ENCODE peak calls at places on chromosomes 13 and 19, in nine cellular contexts. One of them, this sample, is unnamed.

GRCh38 chr19:6739884-6740588 is 556 bp downstream of the TRIP10 start:
- DNase-seq in GM23338: peak
- DNase-seq in SK-N-SH: peak
- DNase-seq in MM.1S: peak
- DNase-seq in HCT116: no peak
- DNase-seq in GM23248: peak
- DNase-seq in OCI-LY7: peak
- DNase-seq in PC-3: no peak
- DNase-seq in hepatocyte: peak
- DNase-seq in this sample: peak

GRCh38 chr19:18408053-18408476 is 10.6 kb upstream of the LRRC25 start:
- DNase-seq in OCI-LY7: peak
- DNase-seq in GM23248: no peak
- DNase-seq in MM.1S: no peak
- DNase-seq in GM23338: peak
- DNase-seq in SK-N-SH: peak
- DNase-seq in PC-3: peak
- DNase-seq in hepatocyte: no peak
- DNase-seq in HCT116: no peak
- DNase-seq in this sample: peak

GRCh38 chr19:40576181-40576584 is 490 bp upstream of the SHKBP1 start:
- DNase-seq in OCI-LY7: no peak
- DNase-seq in HCT116: no peak
- DNase-seq in SK-N-SH: no peak
- DNase-seq in hepatocyte: no peak
- DNase-seq in PC-3: no peak
- DNase-seq in GM23248: no peak
- DNase-seq in MM.1S: no peak
- DNase-seq in GM23338: peak
- DNase-seq in this sample: peak

GRCh38 chr19:51490676-51491075 is 10.9 kb downstream of the SIGLEC12 start:
- DNase-seq in SK-N-SH: no peak
- DNase-seq in PC-3: no peak
- DNase-seq in MM.1S: no peak
- DNase-seq in GM23338: peak
- DNase-seq in OCI-LY7: no peak
- DNase-seq in HCT116: no peak
- DNase-seq in hepatocyte: no peak
- DNase-seq in GM23248: no peak
- DNase-seq in this sample: no peak

GRCh38 chr13:93361703-93362102 is 135.1 kb downstream of the GPC6 start:
- DNase-seq in SK-N-SH: no peak
- DNase-seq in GM23338: no peak
- DNase-seq in hepatocyte: peak
- DNase-seq in OCI-LY7: no peak
- DNase-seq in HCT116: no peak
- DNase-seq in GM23248: no peak
- DNase-seq in PC-3: no peak
- DNase-seq in MM.1S: no peak
- DNase-seq in this sample: no peak

GRCh38 chr13:33487575-33488243 is 202.2 kb upstream of the STARD13 start:
- DNase-seq in HCT116: no peak
- DNase-seq in MM.1S: peak
- DNase-seq in PC-3: peak
- DNase-seq in GM23248: peak
- DNase-seq in GM23338: peak
- DNase-seq in hepatocyte: peak
- DNase-seq in SK-N-SH: no peak
- DNase-seq in OCI-LY7: peak
- DNase-seq in this sample: peak

GRCh38 chr19:6041071-6041470 is 63.1 kb upstream of the RANBP3 start:
- DNase-seq in GM23338: no peak
- DNase-seq in SK-N-SH: no peak
- DNase-seq in MM.1S: no peak
- DNase-seq in GM23248: no peak
- DNase-seq in OCI-LY7: no peak
- DNase-seq in hepatocyte: no peak
- DNase-seq in PC-3: no peak
- DNase-seq in HCT116: no peak
- DNase-seq in this sample: no peak

GRCh38 chr19:43727593-43727853 is 11.6 kb downstream of the IRGC start:
- DNase-seq in GM23338: no peak
- DNase-seq in OCI-LY7: no peak
- DNase-seq in MM.1S: no peak
- DNase-seq in GM23248: no peak
- DNase-seq in HCT116: no peak
- DNase-seq in PC-3: no peak
- DNase-seq in hepatocyte: no peak
- DNase-seq in SK-N-SH: no peak
- DNase-seq in this sample: no peak

GRCh38 chr19:53961523-53962345 is 1.0 kb upstream of the CACNG8 start:
- DNase-seq in GM23338: peak
- DNase-seq in PC-3: no peak
- DNase-seq in HCT116: no peak
- DNase-seq in SK-N-SH: peak
- DNase-seq in hepatocyte: no peak
- DNase-seq in OCI-LY7: no peak
- DNase-seq in MM.1S: no peak
- DNase-seq in GM23248: no peak
- DNase-seq in this sample: peak

GRCh38 chr19:362154-362553 is 17.6 kb upstream of the MIER2 start:
- DNase-seq in HCT116: no peak
- DNase-seq in MM.1S: no peak
- DNase-seq in PC-3: no peak
- DNase-seq in GM23338: no peak
- DNase-seq in GM23248: no peak
- DNase-seq in SK-N-SH: no peak
- DNase-seq in OCI-LY7: no peak
- DNase-seq in hepatocyte: no peak
- DNase-seq in this sample: no peak

GRCh38 chr13:46715363-46715762 is 81.6 kb downstream of the ESD start:
- DNase-seq in MM.1S: no peak
- DNase-seq in HCT116: no peak
- DNase-seq in hepatocyte: no peak
- DNase-seq in GM23248: no peak
- DNase-seq in SK-N-SH: no peak
- DNase-seq in PC-3: no peak
- DNase-seq in OCI-LY7: no peak
- DNase-seq in GM23338: no peak
- DNase-seq in this sample: no peak

GRCh38 chr13:99311137-99311536 is 3.9 kb upstream of the GPR183 start:
- DNase-seq in hepatocyte: no peak
- DNase-seq in PC-3: no peak
- DNase-seq in MM.1S: no peak
- DNase-seq in HCT116: no peak
- DNase-seq in GM23248: peak
- DNase-seq in SK-N-SH: no peak
- DNase-seq in GM23338: peak
- DNase-seq in OCI-LY7: no peak
- DNase-seq in this sample: no peak

GRCh38 chr13:64662887-64663593 is 2567.1 kb downstream of the PCDH9 start:
- DNase-seq in PC-3: no peak
- DNase-seq in hepatocyte: no peak
- DNase-seq in HCT116: no peak
- DNase-seq in GM23338: no peak
- DNase-seq in OCI-LY7: no peak
- DNase-seq in SK-N-SH: no peak
- DNase-seq in GM23248: no peak
- DNase-seq in MM.1S: no peak
- DNase-seq in this sample: no peak

GRCh38 chr13:51315658-51316057 is 23.8 kb upstream of the SERPINE3 start:
- DNase-seq in MM.1S: no peak
- DNase-seq in GM23338: no peak
- DNase-seq in SK-N-SH: no peak
- DNase-seq in OCI-LY7: no peak
- DNase-seq in HCT116: no peak
- DNase-seq in PC-3: no peak
- DNase-seq in hepatocyte: no peak
- DNase-seq in GM23248: peak
- DNase-seq in this sample: peak

GRCh38 chr13:23999411-23999810 is 102.1 kb upstream of the C1QTNF9B start:
- DNase-seq in GM23248: no peak
- DNase-seq in OCI-LY7: no peak
- DNase-seq in hepatocyte: no peak
- DNase-seq in HCT116: no peak
- DNase-seq in PC-3: no peak
- DNase-seq in MM.1S: no peak
- DNase-seq in SK-N-SH: no peak
- DNase-seq in GM23338: no peak
- DNase-seq in this sample: no peak

GRCh38 chr19:15417699-15418098 is 1.1 kb downstream of the AKAP8L start:
- DNase-seq in hepatocyte: no peak
- DNase-seq in MM.1S: no peak
- DNase-seq in OCI-LY7: peak
- DNase-seq in GM23338: no peak
- DNase-seq in HCT116: no peak
- DNase-seq in PC-3: peak
- DNase-seq in GM23248: peak
- DNase-seq in SK-N-SH: no peak
- DNase-seq in this sample: no peak

GRCh38 chr19:18233224-18233825 is 7.1 kb upstream of the PDE4C start:
- DNase-seq in MM.1S: peak
- DNase-seq in GM23248: peak
- DNase-seq in SK-N-SH: peak
- DNase-seq in GM23338: peak
- DNase-seq in HCT116: no peak
- DNase-seq in hepatocyte: peak
- DNase-seq in PC-3: peak
- DNase-seq in OCI-LY7: peak
- DNase-seq in this sample: peak

GRCh38 chr13:60242231-60242630 is 78.5 kb upstream of the DIAPH3 start:
- DNase-seq in PC-3: no peak
- DNase-seq in MM.1S: no peak
- DNase-seq in SK-N-SH: no peak
- DNase-seq in GM23248: no peak
- DNase-seq in OCI-LY7: no peak
- DNase-seq in GM23338: no peak
- DNase-seq in hepatocyte: no peak
- DNase-seq in HCT116: no peak
- DNase-seq in this sample: no peak

GRCh38 chr13:35789335-35790166 is 313.1 kb upstream of the MAB21L1 start:
- DNase-seq in hepatocyte: peak
- DNase-seq in OCI-LY7: peak
- DNase-seq in GM23338: peak
- DNase-seq in PC-3: peak
- DNase-seq in SK-N-SH: no peak
- DNase-seq in HCT116: peak
- DNase-seq in GM23248: peak
- DNase-seq in MM.1S: peak
- DNase-seq in this sample: peak

GRCh38 chr13:105817498-105817897 is 718.0 kb downstream of the EFNB2 start:
- DNase-seq in MM.1S: no peak
- DNase-seq in OCI-LY7: no peak
- DNase-seq in SK-N-SH: no peak
- DNase-seq in PC-3: no peak
- DNase-seq in HCT116: no peak
- DNase-seq in GM23248: no peak
- DNase-seq in hepatocyte: no peak
- DNase-seq in GM23338: no peak
- DNase-seq in this sample: no peak

GRCh38 chr19:35002037-35002535 is 2.0 kb downstream of the GRAMD1A start:
- DNase-seq in HCT116: no peak
- DNase-seq in GM23248: no peak
- DNase-seq in MM.1S: no peak
- DNase-seq in PC-3: no peak
- DNase-seq in hepatocyte: no peak
- DNase-seq in SK-N-SH: peak
- DNase-seq in GM23338: no peak
- DNase-seq in OCI-LY7: no peak
- DNase-seq in this sample: no peak
- H3K27ac ChIP-seq in HCT116: no peak
- H3K27ac ChIP-seq in GM23248: no peak
- H3K27ac ChIP-seq in MM.1S: no peak
- H3K27ac ChIP-seq in PC-3: no peak
- H3K27ac ChIP-seq in hepatocyte: peak
- H3K27ac ChIP-seq in SK-N-SH: no peak
- H3K27ac ChIP-seq in GM23338: peak
- H3K27ac ChIP-seq in OCI-LY7: peak
- H3K27ac ChIP-seq in this sample: no peak

DNA sequence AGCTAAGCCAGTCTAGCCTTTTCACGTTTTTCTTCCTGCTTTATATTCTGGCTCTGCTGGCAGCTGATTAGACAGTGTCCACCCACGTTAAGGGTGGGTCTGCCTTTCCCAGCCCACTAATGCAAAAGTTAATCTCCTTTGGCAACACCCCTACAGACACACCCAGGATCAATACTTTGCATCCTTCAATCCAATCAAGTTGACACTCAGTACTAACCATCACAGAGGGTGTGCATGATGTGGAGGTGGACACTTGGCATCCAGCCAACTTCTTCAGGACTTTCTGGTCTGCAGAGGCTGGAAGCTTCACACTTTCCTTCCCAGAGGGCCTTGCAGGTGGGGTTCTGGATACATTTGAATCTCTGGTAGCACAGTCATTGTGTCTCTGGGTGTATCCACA is 18.9 kb upstream of the IGFL1 start:
- DNase-seq in hepatocyte: no peak
- DNase-seq in HCT116: peak
- DNase-seq in GM23338: no peak
- DNase-seq in MM.1S: no peak
- DNase-seq in SK-N-SH: no peak
- DNase-seq in GM23248: no peak
- DNase-seq in OCI-LY7: no peak
- DNase-seq in PC-3: no peak
- DNase-seq in this sample: no peak
- TF ChIP-seq EZH2phosphoT487 in hepatocyte: no peak
- TF ChIP-seq EZH2phosphoT487 in HCT116: no peak
- TF ChIP-seq EZH2phosphoT487 in GM23338: no peak
- TF ChIP-seq EZH2phosphoT487 in MM.1S: no peak
- TF ChIP-seq EZH2phosphoT487 in SK-N-SH: no peak
- TF ChIP-seq EZH2phosphoT487 in GM23248: no peak
- TF ChIP-seq EZH2phosphoT487 in OCI-LY7: no peak
- TF ChIP-seq EZH2phosphoT487 in PC-3: no peak
- TF ChIP-seq EZH2phosphoT487 in this sample: no peak

DNA sequence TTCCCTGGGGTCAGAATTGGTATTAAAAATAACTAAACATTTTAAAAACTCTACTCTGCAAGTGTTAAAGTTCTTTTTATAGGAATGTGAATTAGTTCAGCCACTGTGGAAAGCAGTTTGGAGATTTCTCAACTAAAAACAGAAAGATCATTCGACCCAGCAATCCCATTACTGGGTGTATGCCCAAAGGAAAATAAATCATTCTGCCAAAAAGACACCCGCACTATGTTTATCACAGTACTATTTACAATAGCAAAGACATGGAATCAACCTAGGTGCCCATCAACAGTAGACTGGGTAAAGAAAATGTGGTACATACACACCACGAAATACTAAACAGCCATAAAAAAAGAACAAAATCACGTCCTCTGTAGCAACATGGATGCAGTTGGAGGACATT is 657 bp upstream of the THSD1 start:
- DNase-seq in SK-N-SH: no peak
- DNase-seq in GM23248: no peak
- DNase-seq in OCI-LY7: no peak
- DNase-seq in PC-3: no peak
- DNase-seq in hepatocyte: no peak
- DNase-seq in MM.1S: no peak
- DNase-seq in GM23338: no peak
- DNase-seq in HCT116: no peak
- DNase-seq in this sample: no peak
- H3K27ac ChIP-seq in SK-N-SH: no peak
- H3K27ac ChIP-seq in GM23248: no peak
- H3K27ac ChIP-seq in OCI-LY7: no peak
- H3K27ac ChIP-seq in PC-3: no peak
- H3K27ac ChIP-seq in hepatocyte: no peak
- H3K27ac ChIP-seq in MM.1S: no peak
- H3K27ac ChIP-seq in GM23338: no peak
- H3K27ac ChIP-seq in HCT116: no peak
- H3K27ac ChIP-seq in this sample: no peak

GRCh38 chr19:11269408-11269807 is 7.1 kb upstream of the DOCK6 start:
- DNase-seq in GM23338: no peak
- DNase-seq in PC-3: peak
- DNase-seq in HCT116: no peak
- DNase-seq in MM.1S: no peak
- DNase-seq in GM23248: peak
- DNase-seq in OCI-LY7: no peak
- DNase-seq in SK-N-SH: no peak
- DNase-seq in hepatocyte: no peak
- DNase-seq in this sample: no peak
- TF ChIP-seq EZH2phosphoT487 in GM23338: no peak
- TF ChIP-seq EZH2phosphoT487 in PC-3: no peak
- TF ChIP-seq EZH2phosphoT487 in HCT116: no peak
- TF ChIP-seq EZH2phosphoT487 in MM.1S: no peak
- TF ChIP-seq EZH2phosphoT487 in GM23248: no peak
- TF ChIP-seq EZH2phosphoT487 in OCI-LY7: no peak
- TF ChIP-seq EZH2phosphoT487 in SK-N-SH: no peak
- TF ChIP-seq EZH2phosphoT487 in hepatocyte: no peak
- TF ChIP-seq EZH2phosphoT487 in this sample: no peak

This sample was measured in neural progenitor cell.